ENCODE peak calls at places on chromosome 14, in eight cellular contexts. N, P, V, L, W, I, E and R are unnamed samples. For H3K4me1 and H3K27me3, the result is how much of the 10 kb centered on the place peaks cover.

GRCh38 chr14:92352158-92352985 is 29.4 kb downstream of the SLC24A4 start:
- DNase-seq in N (no peak), P (no peak), V (no peak), L (no peak), W (no peak), I (peak), E (no peak), R (no peak)

GRCh38 chr14:49853572-49854375 is 1.2 kb upstream of the NEMF start:
- DNase-seq in N (peak), P (peak), V (peak), L (peak), W (peak), I (peak), E (peak), R (peak)

GRCh38 chr14:63164108-63164683 is 40.0 kb upstream of the RHOJ start:
- DNase-seq in N (peak), P (no peak), V (no peak), L (no peak), W (no peak), I (no peak), E (no peak), R (no peak)

GRCh38 chr14:105325303-105325702 is 10.8 kb downstream of the PACS2 start:
- DNase-seq in N (no peak), P (no peak), V (no peak), L (no peak), W (no peak), I (no peak), E (no peak), R (no peak)

GRCh38 chr14:99681832-99682148 is 2.3 kb upstream of the CYP46A1 start:
- DNase-seq in N (no peak), P (no peak), V (no peak), L (no peak), W (no peak), I (no peak), E (no peak), R (no peak)

GRCh38 chr14:35416108-35416750 is 11.7 kb upstream of the NFKBIA start:
- DNase-seq in N (no peak), P (no peak), V (peak), L (no peak), W (no peak), I (no peak), E (no peak), R (no peak)

GRCh38 chr14:34324363-34324795 is 137.7 kb downstream of the SPTSSA start:
- DNase-seq in N (peak), P (no peak), V (peak), L (no peak), W (no peak), I (peak), E (no peak), R (peak)

GRCh38 chr14:36452850-36453249 is 67.2 kb downstream of the NKX2-1 start:
- DNase-seq in N (no peak), P (no peak), V (no peak), L (no peak), W (no peak), I (no peak), E (no peak), R (no peak)

GRCh38 chr14:103514596-103515421 is 7.8 kb downstream of the CKB start:
- DNase-seq in N (no peak), P (peak), V (no peak), L (peak), W (peak), I (no peak), E (no peak), R (no peak)

GRCh38 chr14:83300454-83301064 is 1766.9 kb upstream of the SEL1L start:
- DNase-seq in N (no peak), P (no peak), V (no peak), L (no peak), W (no peak), I (peak), E (no peak), R (no peak)

GRCh38 chr14:29953501-29953900 is 25.9 kb upstream of the PRKD1 start:
- DNase-seq in N (no peak), P (no peak), V (no peak), L (no peak), W (no peak), I (no peak), E (no peak), R (no peak)

GRCh38 chr14:75880512-75880911 is 101.3 kb downstream of the TGFB3 start:
- DNase-seq in N (no peak), P (no peak), V (no peak), L (no peak), W (no peak), I (no peak), E (no peak), R (no peak)

GRCh38 chr14:91273273-91273884 is 28.9 kb upstream of the GPR68 start:
- DNase-seq in N (no peak), P (no peak), V (no peak), L (no peak), W (no peak), I (no peak), E (no peak), R (no peak)

DNA sequence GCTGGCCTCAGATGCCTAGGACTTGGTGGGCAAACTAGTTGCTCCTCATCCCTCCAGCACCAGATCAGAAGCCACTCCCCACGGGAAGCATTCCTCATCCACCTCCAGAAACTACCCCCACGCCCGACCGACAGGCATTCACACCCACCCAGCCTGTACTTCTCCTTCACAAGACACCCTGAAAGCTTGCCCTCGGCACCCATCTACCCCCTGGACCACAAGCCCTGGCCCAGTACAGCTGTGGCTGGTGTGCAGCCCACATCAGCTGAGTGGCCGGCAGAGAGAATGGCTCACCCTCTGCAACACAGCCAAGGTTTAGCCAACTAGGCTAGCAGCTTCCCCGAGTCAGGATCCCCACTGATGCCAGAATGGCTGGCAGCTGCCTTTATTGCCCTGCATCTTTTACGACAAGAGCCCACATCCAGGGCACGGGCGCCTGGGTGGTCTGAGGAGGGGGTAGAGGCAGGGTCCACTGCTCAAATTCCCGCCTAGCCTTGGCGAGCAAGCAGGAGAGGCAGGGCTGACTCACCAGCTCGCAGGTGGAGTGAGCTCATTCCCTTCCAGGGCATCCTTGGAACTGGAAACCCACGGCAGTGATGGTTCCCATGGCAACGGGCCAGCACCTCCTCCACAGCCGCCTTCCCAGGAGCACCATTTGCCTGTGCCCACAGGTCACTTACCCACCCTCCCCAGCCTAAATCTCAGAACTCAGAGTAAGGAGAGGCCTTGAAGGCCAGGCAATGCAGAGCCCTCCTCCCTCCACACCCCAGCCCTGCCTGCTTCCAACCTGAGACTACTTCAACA is 17.1 kb downstream of the ACTN1 start:
- DNase-seq in N (peak), P (no peak), V (no peak), L (no peak), W (no peak), I (no peak), E (no peak), R (no peak)
- H3K4me1 ChIP-seq in N (under half), P (half or more), V (half or more), L (under half), W (under half), I (under half), E (half or more), R (under half)

GRCh38 chr14:59090572-59090971 is 97.9 kb upstream of the DAAM1 start:
- DNase-seq in N (no peak), P (no peak), V (no peak), L (no peak), W (no peak), I (no peak), E (no peak), R (no peak)
- H3K27me3 ChIP-seq in N (under half), P (under half), V (under half), L (under half), W (under half), I (under half), E (under half), R (under half)

DNA sequence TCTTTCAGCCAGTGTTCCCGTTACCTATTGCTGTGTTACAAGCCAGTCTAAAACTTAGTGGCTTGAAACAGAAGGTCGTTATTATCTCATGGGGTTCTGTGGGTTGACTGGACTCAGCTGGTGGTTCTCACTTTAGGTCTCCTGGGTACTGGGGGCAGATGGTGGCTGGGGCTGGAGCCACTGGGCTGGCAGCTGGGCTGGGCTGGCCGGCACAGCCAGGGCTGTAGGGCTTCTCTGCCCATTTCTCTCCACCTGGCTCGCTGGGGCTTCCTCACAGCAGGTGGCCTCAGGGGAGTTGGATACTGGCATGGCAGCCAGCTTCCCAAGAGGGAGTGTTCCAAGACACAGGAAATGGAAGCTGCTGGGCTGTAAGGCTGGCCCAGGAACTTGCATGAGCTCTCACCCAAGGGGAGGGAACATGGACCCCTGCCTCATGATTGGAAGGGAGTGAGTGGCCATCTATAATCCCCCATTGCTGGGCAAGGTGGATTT is 27.0 kb downstream of the TUNAR start:
- DNase-seq in N (no peak), P (no peak), V (no peak), L (no peak), W (no peak), I (no peak), E (no peak), R (no peak)
- H3K4me1 ChIP-seq in N (under half), P (under half), V (under half), L (under half), W (under half), I (under half), E (under half), R (under half)

DNA sequence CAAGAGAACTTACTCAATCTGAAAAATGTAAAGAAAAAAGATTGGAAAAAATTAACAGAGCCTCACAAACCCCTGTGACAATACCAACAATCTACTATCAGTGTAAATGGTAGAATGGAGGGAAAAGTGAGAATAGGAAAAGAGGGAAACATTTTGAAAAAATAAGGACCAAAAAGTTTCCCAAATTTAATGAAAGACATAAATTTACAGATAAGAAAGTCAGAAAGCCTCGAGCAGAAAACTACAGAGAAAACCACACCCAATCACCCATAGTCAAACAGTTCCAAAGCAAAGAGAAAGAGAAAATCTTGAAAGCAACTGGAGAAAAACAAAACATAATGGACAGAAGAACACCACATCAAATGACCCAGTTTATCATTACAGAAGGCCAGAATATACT is 142.7 kb upstream of the DIO3 start:
- DNase-seq in N (no peak), P (no peak), V (no peak), L (no peak), W (no peak), I (no peak), E (no peak), R (no peak)
- H3K27me3 ChIP-seq in N (under half), P (under half), V (under half), L (under half), W (under half), I (under half), E (under half), R (under half)

GRCh38 chr14:73725116-73726024 is 11.2 kb upstream of the PNMA1 start:
- DNase-seq in N (peak), P (peak), V (no peak), L (peak), W (peak), I (peak), E (no peak), R (no peak)

GRCh38 chr14:73724696-73725095 is 10.5 kb upstream of the PNMA1 start:
- DNase-seq in N (no peak), P (peak), V (no peak), L (no peak), W (no peak), I (no peak), E (no peak), R (no peak)

GRCh38 chr14:73722581-73722980 is 8.4 kb upstream of the PNMA1 start:
- DNase-seq in N (no peak), P (peak), V (no peak), L (no peak), W (no peak), I (no peak), E (no peak), R (no peak)

GRCh38 chr14:73723799-73724621 is 9.8 kb upstream of the PNMA1 start:
- DNase-seq in N (peak), P (peak), V (no peak), L (no peak), W (peak), I (peak), E (peak), R (peak)

DNA sequence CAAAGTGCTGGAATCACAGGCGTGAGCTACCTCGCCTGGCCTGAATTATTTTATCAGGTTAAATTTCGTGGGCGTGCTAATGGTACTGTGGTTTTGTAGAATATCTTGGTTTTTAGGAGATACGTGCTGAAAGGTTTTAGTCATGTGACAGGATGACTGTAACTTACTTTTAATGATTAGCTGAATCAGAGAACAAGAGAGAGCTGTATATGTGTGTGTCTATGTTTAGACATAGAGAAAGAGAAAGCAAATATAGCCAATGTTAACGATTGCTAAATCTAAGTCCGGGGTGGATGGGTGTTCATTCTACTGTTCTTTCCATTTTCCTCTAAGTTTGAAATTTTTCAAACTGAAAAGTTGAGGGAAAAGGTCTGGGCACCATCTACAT is 9.2 kb upstream of the PNMA1 start:
- DNase-seq in N (no peak), P (no peak), V (no peak), L (no peak), W (no peak), I (peak), E (no peak), R (no peak)
- H3K4me1 ChIP-seq in N (half or more), P (under half), V (under half), L (under half), W (under half), I (under half), E (half or more), R (under half)